ENCODE peak calls at places on chromosomes 3 and 15, in seven cellular contexts. O is HepG2, P is HCT116, C is SK-N-SH, H is K562, T is GM12878, D is H1. S is an unnamed sample.

GRCh38 chr3:197711973-197712707 is 24.6 kb downstream of the RUBCN start:
- DNase-seq in O (peak), P (peak), C (peak), H (peak), T (peak), D (peak), S (no peak)

GRCh38 chr3:113013593-113013992 is 22.8 kb downstream of the GTPBP8 start:
- DNase-seq in O (no peak), P (no peak), C (no peak), H (no peak), T (no peak), D (no peak), S (no peak)

GRCh38 chr3:162996368-162996767 is 1499.8 kb downstream of the OTOL1 start:
- DNase-seq in O (no peak), P (no peak), C (no peak), H (no peak), T (no peak), D (no peak), S (no peak)

GRCh38 chr15:32717290-32718081 is at the start of gene GREM1:
- DNase-seq in O (no peak), P (no peak), C (peak), H (no peak), T (no peak), D (peak), S (no peak)

GRCh38 chr3:81816473-81817260 is 55.2 kb upstream of the GBE1 start:
- DNase-seq in O (no peak), P (no peak), C (no peak), H (no peak), T (peak), D (no peak), S (no peak)

GRCh38 chr15:41423979-41424659 is 7.2 kb downstream of the RTF1 start:
- DNase-seq in O (no peak), P (no peak), C (no peak), H (no peak), T (peak), D (no peak), S (no peak)

GRCh38 chr3:18233987-18234716 is 191.0 kb downstream of the SATB1 start:
- DNase-seq in O (no peak), P (no peak), C (no peak), H (no peak), T (no peak), D (no peak), S (no peak)

GRCh38 chr3:54122046-54122801 is at the start of gene CACNA2D3:
- DNase-seq in O (no peak), P (no peak), C (peak), H (no peak), T (no peak), D (peak), S (peak)

GRCh38 chr3:10196389-10197052 is 31.8 kb downstream of the IRAK2 start:
- DNase-seq in O (no peak), P (no peak), C (no peak), H (no peak), T (peak), D (no peak), S (no peak)

GRCh38 chr15:61762682-61763081 is 297.6 kb downstream of the VPS13C start:
- DNase-seq in O (no peak), P (no peak), C (no peak), H (no peak), T (no peak), D (no peak), S (no peak)

GRCh38 chr3:116512931-116513330 is 67.6 kb upstream of the LSAMP start:
- DNase-seq in O (no peak), P (no peak), C (no peak), H (no peak), T (no peak), D (no peak), S (no peak)

GRCh38 chr3:124699686-124700396 is 30.4 kb upstream of the UMPS start:
- DNase-seq in O (peak), P (no peak), C (no peak), H (no peak), T (no peak), D (no peak), S (no peak)

GRCh38 chr3:196666001-196666867 is 26.7 kb downstream of the NRROS start:
- DNase-seq in O (peak), P (no peak), C (no peak), H (no peak), T (no peak), D (peak), S (peak)

GRCh38 chr3:127073931-127074820 is 91.3 kb downstream of the PLXNA1 start:
- DNase-seq in O (no peak), P (no peak), C (peak), H (no peak), T (no peak), D (no peak), S (peak)

GRCh38 chr3:81242871-81243270 is 518.6 kb downstream of the GBE1 start:
- DNase-seq in O (peak), P (no peak), C (peak), H (no peak), T (no peak), D (no peak), S (no peak)

GRCh38 chr15:99002226-99002625 is 5.4 kb downstream of the PGPEP1L start:
- DNase-seq in O (no peak), P (no peak), C (no peak), H (no peak), T (no peak), D (no peak), S (no peak)

GRCh38 chr3:122825460-122825859 is 30.6 kb downstream of the SLC49A4 start:
- DNase-seq in O (no peak), P (no peak), C (no peak), H (no peak), T (no peak), D (no peak), S (no peak)

GRCh38 chr3:76566904-76567303 is 473.0 kb upstream of the ROBO2 start:
- DNase-seq in O (no peak), P (no peak), C (no peak), H (no peak), T (no peak), D (no peak), S (no peak)
- TF ChIP-seq JUND in O (no peak), P (no peak), C (no peak), H (no peak), T (no peak), D (no peak), S (no peak)

DNA sequence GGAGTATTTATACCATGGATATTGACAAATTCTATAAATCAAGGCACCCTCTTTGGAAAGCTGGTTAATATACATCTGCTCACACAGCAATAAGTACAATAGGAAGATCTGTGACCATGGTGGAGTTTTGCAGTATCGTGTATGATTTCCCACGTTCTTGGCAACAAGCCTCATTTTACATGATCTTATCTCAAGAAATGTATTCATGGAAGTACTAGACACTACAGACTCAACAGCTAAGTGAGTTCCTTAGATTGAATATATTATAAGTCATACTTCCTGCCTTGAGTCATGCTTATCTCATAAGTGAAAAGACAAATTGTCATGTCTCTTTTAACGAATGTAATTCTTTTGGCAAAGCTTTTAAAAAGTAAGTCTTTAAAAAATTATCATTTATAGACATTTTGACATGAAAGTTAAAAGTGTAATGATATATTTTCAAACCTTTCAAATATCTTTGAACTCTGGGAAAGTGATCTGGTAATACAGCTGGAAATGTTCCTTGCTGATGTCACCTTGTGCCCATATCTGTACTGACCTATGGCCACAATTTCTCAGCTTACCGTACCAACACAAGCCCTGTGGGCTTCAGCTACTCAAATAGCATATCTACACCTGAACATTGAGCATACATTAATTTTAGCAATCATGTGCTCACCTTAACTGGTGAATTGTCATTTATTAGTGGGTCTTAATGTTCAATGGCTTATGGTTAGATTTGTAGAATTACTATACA is 130.3 kb upstream of the TMC3 start:
- DNase-seq in O (no peak), P (no peak), C (no peak), H (no peak), T (no peak), D (no peak), S (no peak)
- TF ChIP-seq JUND in O (no peak), P (no peak), C (peak), H (no peak), T (no peak), D (no peak), S (no peak)

DNA sequence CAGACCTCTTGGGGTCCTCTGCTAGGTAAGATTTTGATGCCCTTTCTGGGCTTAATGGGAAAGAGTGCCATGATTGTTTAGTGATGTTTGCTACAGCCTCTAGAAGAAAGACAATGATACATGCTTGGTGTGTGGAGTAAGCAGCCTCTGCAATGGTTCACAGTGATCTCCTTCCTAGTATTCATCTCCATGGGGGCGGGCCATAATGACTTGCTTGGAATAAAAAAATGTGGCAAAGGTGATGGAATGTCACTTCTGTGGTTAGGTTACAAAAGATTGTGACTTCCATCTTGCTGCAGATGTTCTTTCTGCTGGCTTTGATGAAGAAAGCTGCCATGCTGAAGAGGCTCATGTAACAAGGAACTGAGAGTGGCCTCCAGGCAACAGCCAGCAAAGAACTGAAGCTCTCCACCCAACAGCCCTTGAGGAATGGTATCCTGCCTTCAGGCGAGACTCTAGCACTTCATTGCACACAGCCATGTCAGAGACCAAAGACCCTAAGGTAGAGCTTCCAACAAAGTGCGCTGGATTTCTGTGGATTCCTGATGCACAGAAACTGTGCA is 139.1 kb upstream of the LRIG1 start:
- DNase-seq in O (no peak), P (no peak), C (no peak), H (no peak), T (no peak), D (no peak), S (no peak)
- TF ChIP-seq JUND in O (no peak), P (no peak), C (no peak), H (no peak), T (no peak), D (no peak), S (no peak)

GRCh38 chr15:34951993-34952392 is 17.5 kb downstream of the AQR start:
- DNase-seq in O (no peak), P (no peak), C (peak), H (no peak), T (no peak), D (no peak), S (no peak)
- TF ChIP-seq JUND in O (no peak), P (no peak), C (no peak), H (no peak), T (no peak), D (no peak), S (no peak)

GRCh38 chr15:31606942-31607497 is 280.4 kb downstream of the KLF13 start:
- DNase-seq in O (no peak), P (no peak), C (no peak), H (no peak), T (no peak), D (no peak), S (no peak)
- TF ChIP-seq JUND in O (no peak), P (no peak), C (no peak), H (no peak), T (no peak), D (no peak), S (no peak)

GRCh38 chr3:31693346-31693745 is 160.6 kb downstream of the STT3B start:
- DNase-seq in O (no peak), P (no peak), C (no peak), H (no peak), T (no peak), D (no peak), S (no peak)

GRCh38 chr3:31696009-31696297 is 163.2 kb downstream of the STT3B start:
- DNase-seq in O (no peak), P (no peak), C (no peak), H (no peak), T (no peak), D (no peak), S (no peak)

GRCh38 chr3:31696815-31697548 is 164.3 kb downstream of the STT3B start:
- DNase-seq in O (no peak), P (no peak), C (no peak), H (no peak), T (no peak), D (no peak), S (no peak)

GRCh38 chr3:31692714-31693113 is 160.0 kb downstream of the STT3B start:
- DNase-seq in O (no peak), P (no peak), C (no peak), H (no peak), T (no peak), D (no peak), S (no peak)

DNA sequence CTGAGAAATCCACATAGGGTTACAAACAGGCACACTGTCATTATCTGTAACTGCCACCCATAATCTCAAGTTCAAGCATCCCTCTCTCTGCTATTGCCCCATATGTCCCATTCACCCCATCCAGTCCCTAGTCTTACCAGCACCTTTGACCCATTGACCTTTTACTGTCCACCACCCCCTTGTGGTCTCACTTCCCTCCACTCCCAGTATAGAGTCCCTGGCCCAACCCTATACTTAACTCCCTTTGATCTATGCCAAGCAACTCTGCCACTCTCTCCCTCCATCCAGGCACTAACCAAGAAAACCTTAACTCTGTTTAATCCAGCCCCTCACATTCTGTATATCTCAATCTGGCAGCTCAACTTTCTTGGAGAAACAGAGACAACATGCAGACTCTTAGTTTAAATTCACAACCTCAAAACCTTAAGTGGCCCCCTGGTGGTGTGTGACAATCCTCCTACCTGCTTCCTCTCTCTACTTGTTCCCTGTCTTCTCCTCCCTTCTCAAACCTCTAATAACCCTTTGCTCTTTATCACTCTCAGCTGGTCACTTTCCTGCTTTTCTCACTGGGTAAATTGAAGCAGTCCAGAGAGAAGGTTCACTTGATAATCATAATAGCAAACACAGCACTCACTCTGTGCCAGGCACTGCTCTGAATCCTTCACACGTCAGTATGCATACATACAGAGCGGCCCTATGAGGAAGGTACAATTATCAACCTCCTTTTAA is 162.7 kb downstream of the STT3B start:
- DNase-seq in O (no peak), P (no peak), C (no peak), H (no peak), T (no peak), D (no peak), S (peak)
- TF ChIP-seq JUND in O (no peak), P (no peak), C (no peak), H (no peak), T (no peak), D (no peak), S (no peak)

GRCh38 chr3:19946832-19947548 is at the start of gene RAB5A:
- DNase-seq in O (peak), P (peak), C (peak), H (peak), T (peak), D (peak), S (peak)

GRCh38 chr3:19945405-19946290 is 1.2 kb upstream of the RAB5A start:
- DNase-seq in O (no peak), P (no peak), C (no peak), H (no peak), T (no peak), D (no peak), S (peak)

GRCh38 chr3:19946291-19946831 is 536 bp upstream of the RAB5A start:
- DNase-seq in O (no peak), P (no peak), C (no peak), H (no peak), T (no peak), D (no peak), S (no peak)

GRCh38 chr3:19948192-19948591 is 1.3 kb downstream of the RAB5A start:
- DNase-seq in O (no peak), P (no peak), C (no peak), H (no peak), T (no peak), D (no peak), S (no peak)

DNA sequence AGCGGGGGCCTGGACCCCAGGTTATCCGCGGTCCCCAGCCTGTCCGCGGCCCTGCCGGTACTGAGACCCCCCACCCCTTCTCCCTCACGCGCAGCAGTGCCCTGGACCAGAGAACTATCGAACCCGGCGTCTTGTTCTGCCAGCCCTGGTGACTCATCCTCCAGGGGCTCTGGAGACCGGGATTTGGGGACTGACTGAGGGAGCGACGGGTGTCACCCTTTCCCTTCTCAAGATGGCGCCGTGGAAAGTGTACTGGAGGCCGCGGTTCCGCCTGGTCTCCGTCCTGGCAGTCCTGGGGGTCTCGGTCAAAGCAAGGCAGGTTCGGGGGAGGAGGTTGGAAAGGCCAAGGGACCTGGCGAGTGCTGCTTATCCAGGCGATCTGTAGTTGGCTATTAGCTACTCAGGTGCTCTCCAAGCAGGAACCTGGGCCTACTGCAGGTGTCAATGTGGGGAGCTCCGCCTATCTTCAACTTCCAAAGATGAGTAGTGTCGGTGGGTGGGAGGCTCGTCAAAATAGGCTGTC is 713 bp downstream of the RAB5A start:
- DNase-seq in O (peak), P (peak), C (peak), H (no peak), T (no peak), D (peak), S (peak)
- TF ChIP-seq JUND in O (peak), P (no peak), C (no peak), H (peak), T (no peak), D (peak), S (no peak)

GRCh38 chr15:71473751-71474150 is 336.6 kb upstream of the NR2E3 start:
- DNase-seq in O (no peak), P (no peak), C (no peak), H (no peak), T (no peak), D (no peak), S (no peak)

GRCh38 chr15:71469393-71469792 is 341.0 kb upstream of the NR2E3 start:
- DNase-seq in O (no peak), P (no peak), C (no peak), H (no peak), T (no peak), D (no peak), S (no peak)

GRCh38 chr15:71468715-71469114 is 341.6 kb upstream of the NR2E3 start:
- DNase-seq in O (no peak), P (no peak), C (no peak), H (no peak), T (no peak), D (no peak), S (no peak)

GRCh38 chr15:71471347-71471746 is 339.0 kb upstream of the NR2E3 start:
- DNase-seq in O (no peak), P (no peak), C (no peak), H (no peak), T (no peak), D (no peak), S (peak)

DNA sequence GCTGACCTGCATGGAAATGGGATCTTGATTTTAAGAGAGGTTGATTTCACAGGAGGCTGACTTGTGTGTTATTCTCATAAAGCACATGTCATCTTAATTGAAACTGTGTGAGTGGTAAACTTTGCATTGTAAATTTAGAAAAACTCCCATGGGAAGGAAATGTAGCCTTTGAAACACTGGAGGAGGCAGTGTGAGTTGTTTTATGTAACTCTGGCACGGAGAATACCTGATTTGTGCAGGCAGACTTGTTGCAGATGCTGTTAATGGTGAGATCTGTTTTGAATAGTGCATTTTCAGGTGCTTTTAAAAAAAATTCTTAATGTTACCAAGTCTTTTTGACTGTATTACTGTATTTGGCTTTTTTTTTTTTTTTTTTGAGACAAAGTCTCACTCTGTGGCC is 337.7 kb upstream of the NR2E3 start:
- DNase-seq in O (no peak), P (no peak), C (no peak), H (no peak), T (no peak), D (no peak), S (no peak)
- TF ChIP-seq JUND in O (no peak), P (no peak), C (no peak), H (no peak), T (no peak), D (no peak), S (no peak)

S was measured in T47D.